ENCODE peak calls at places on chromosomes 2 and 18, in four cellular contexts. L is WTC11, X is K562, P is HepG2. J is an unnamed sample.

GRCh38 chr2:205612661-205613060 is 69.6 kb upstream of the NRP2 start:
- DNase-seq in P (no peak), X (peak), L (no peak), J (no peak)

GRCh38 chr2:178836807-178837206 is 29.6 kb upstream of the TTN start:
- DNase-seq in X (no peak), P (no peak), L (no peak), J (no peak)

GRCh38 chr2:128457006-128457604 is 138.4 kb upstream of the HS6ST1 start:
- DNase-seq in X (no peak), P (no peak), L (no peak), J (no peak)

GRCh38 chr2:48315847-48316194 is 214.1 kb upstream of the STON1 start:
- DNase-seq in X (peak), P (peak), L (peak), J (no peak)

GRCh38 chr2:73838889-73839539 is 10.3 kb downstream of the STAMBP start:
- DNase-seq in X (no peak), P (no peak), L (no peak), J (no peak)

GRCh38 chr2:31170071-31170698 is 31.9 kb upstream of the GALNT14 start:
- DNase-seq in X (peak), P (peak), L (peak), J (peak)

GRCh38 chr2:54350422-54350821 is 94.4 kb upstream of the TSPYL6 start:
- DNase-seq in L (no peak), P (no peak), X (no peak), J (no peak)

GRCh38 chr2:64645014-64645418 is 8.7 kb downstream of the SERTAD2 start:
- DNase-seq in L (peak), X (peak), P (peak), J (no peak)

GRCh38 chr2:196696423-196697073 is 57.0 kb downstream of the CCDC150 start:
- DNase-seq in X (peak), P (peak), L (no peak), J (no peak)

GRCh38 chr18:54558609-54559585 is 32.1 kb upstream of the DYNAP start:
- DNase-seq in X (peak), L (no peak), P (peak), J (peak)

GRCh38 chr18:74115046-74115445 is 32.6 kb downstream of the FBXO15 start:
- DNase-seq in P (no peak), L (no peak), X (no peak), J (no peak)

GRCh38 chr2:133844214-133844892 is 276.1 kb upstream of the NCKAP5 start:
- DNase-seq in L (peak), X (peak), P (peak), J (peak)

GRCh38 chr18:8208716-8209115 is 400.5 kb upstream of the RAB12 start:
- DNase-seq in L (no peak), P (no peak), X (no peak), J (no peak)

GRCh38 chr2:64063924-64064331 is 44.7 kb upstream of the VPS54 start:
- DNase-seq in X (peak), P (peak), L (no peak), J (no peak)

GRCh38 chr2:47559079-47559684 is 156.2 kb downstream of the MSH2 start:
- DNase-seq in P (no peak), X (no peak), L (no peak), J (no peak)

GRCh38 chr2:223841436-223842180 is 4.2 kb upstream of the AP1S3 start:
- DNase-seq in X (no peak), L (no peak), P (no peak), J (no peak)

GRCh38 chr2:67872481-67872880 is 190.3 kb downstream of the C1D start:
- DNase-seq in X (no peak), L (no peak), P (no peak), J (no peak)

GRCh38 chr18:65608471-65608870 is 142.3 kb upstream of the CDH7 start:
- DNase-seq in X (no peak), L (no peak), P (no peak), J (no peak)

GRCh38 chr18:63831080-63831788 is 56.0 kb downstream of the SERPINB7 start:
- DNase-seq in L (no peak), P (no peak), X (no peak), J (no peak)

GRCh38 chr2:178244812-178245211 is 50.5 kb downstream of the OSBPL6 start:
- DNase-seq in L (no peak), P (no peak), X (no peak), J (no peak)

GRCh38 chr2:119156105-119156890 is 2.3 kb downstream of the C1QL2 start:
- DNase-seq in P (no peak), X (no peak), L (peak), J (no peak)

GRCh38 chr18:36527740-36528455 is 230.4 kb downstream of the FHOD3 start:
- DNase-seq in X (no peak), L (no peak), P (peak), J (no peak)

GRCh38 chr2:8087480-8087840 is 594.4 kb upstream of the ID2 start:
- DNase-seq in X (no peak), P (no peak), L (no peak), J (no peak)

GRCh38 chr2:24083567-24084385 is 858 bp downstream of the TP53I3 start:
- DNase-seq in L (peak), X (peak), P (peak), J (peak)

GRCh38 chr2:28566441-28567075 is 70.7 kb downstream of the PLB1 start:
- DNase-seq in P (peak), L (peak), X (peak), J (peak)

GRCh38 chr2:134712736-134713495 is 5.9 kb downstream of the TMEM163 start:
- DNase-seq in P (no peak), X (no peak), L (no peak), J (no peak)

GRCh38 chr2:100285691-100286090 is 36.6 kb downstream of the LONRF2 start:
- DNase-seq in P (no peak), L (no peak), X (no peak), J (no peak)

GRCh38 chr2:109447811-109448210 is 166.0 kb downstream of the SEPTIN10 start:
- DNase-seq in P (no peak), X (no peak), L (no peak), J (no peak)

GRCh38 chr2:10497797-10498251 is 49.7 kb upstream of the ODC1 start:
- DNase-seq in L (no peak), X (peak), P (peak), J (no peak)

GRCh38 chr2:239952665-239953417 is 72.3 kb downstream of the NDUFA10 start:
- DNase-seq in L (no peak), X (no peak), P (no peak), J (no peak)

GRCh38 chr2:160507046-160507407 is 13.4 kb upstream of the RBMS1 start:
- DNase-seq in P (no peak), L (no peak), X (no peak), J (no peak)

GRCh38 chr2:38876407-38876806 is 631 bp downstream of the MORN2 start:
- DNase-seq in X (no peak), L (no peak), P (no peak), J (no peak)

GRCh38 chr2:120433816-120434290 is 87.9 kb downstream of the INHBB start:
- DNase-seq in X (no peak), P (no peak), L (no peak), J (no peak)

GRCh38 chr18:51337406-51337805 is 139.9 kb upstream of the MEX3C start:
- DNase-seq in X (no peak), P (no peak), L (no peak), J (no peak)

GRCh38 chr2:202375611-202376408 is at the start of gene BMPR2:
- DNase-seq in X (peak), L (peak), P (peak), J (no peak)
- TF ChIP-seq TCF7 in X (no peak), L (no peak), P (peak), J (no peak)

GRCh38 chr2:46082531-46083485 is 214.4 kb upstream of the EPAS1 start:
- DNase-seq in X (no peak), L (no peak), P (no peak), J (no peak)
- TF ChIP-seq TCF7 in X (no peak), L (no peak), P (no peak), J (no peak)

GRCh38 chr2:17303054-17303453 is 215.2 kb downstream of the RAD51AP2 start:
- DNase-seq in P (no peak), L (no peak), X (no peak), J (no peak)
- TF ChIP-seq TCF7 in P (no peak), L (no peak), X (no peak), J (no peak)

GRCh38 chr2:36707050-36707449 is 10.5 kb downstream of the VIT start:
- DNase-seq in X (peak), P (no peak), L (no peak), J (no peak)

GRCh38 chr2:36708119-36708741 is 11.7 kb downstream of the VIT start:
- DNase-seq in L (no peak), P (no peak), X (no peak), J (no peak)

GRCh38 chr2:36706451-36706850 is 9.9 kb downstream of the VIT start:
- DNase-seq in X (no peak), L (no peak), P (no peak), J (no peak)

GRCh38 chr2:36713300-36713699 is 16.8 kb downstream of the VIT start:
- DNase-seq in X (no peak), P (no peak), L (no peak), J (no peak)

GRCh38 chr2:36710858-36711520 is 14.5 kb downstream of the VIT start:
- DNase-seq in X (no peak), P (no peak), L (no peak), J (no peak)
- TF ChIP-seq TCF7 in X (no peak), P (no peak), L (no peak), J (no peak)

DNA sequence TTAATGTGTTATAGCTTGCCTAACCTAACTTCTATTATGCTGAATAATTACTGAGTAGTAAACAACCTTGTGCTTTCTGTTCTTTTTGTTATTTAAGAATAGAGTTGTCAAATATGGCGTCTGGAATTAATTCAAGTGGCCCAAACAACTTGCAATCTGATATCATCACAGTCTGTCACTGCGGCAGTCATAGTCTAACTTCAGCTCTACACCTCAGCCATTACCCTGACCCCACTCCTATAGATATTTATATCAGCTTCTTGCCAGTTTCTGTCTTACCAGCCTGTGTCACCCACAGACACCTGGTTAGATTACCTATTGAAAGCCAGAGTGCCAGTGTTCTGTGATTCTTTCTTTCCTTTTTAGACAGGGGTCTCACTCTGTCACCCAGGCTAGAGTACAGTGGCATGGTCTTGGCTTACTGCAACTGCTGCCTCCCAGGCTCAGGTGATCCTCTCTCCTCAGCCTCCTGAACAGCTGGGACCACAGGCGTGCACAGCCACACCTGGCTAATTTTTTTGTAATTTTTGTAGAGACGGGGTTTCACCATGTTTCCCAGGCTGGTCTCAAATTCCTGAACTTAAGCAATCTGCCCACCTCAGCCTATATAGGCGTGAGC is 14.1 kb upstream of the KLHL41 start:
- DNase-seq in X (no peak), L (no peak), P (no peak), J (no peak)
- TF ChIP-seq TCF7 in X (no peak), L (no peak), P (no peak), J (no peak)

GRCh38 chr2:62142054-62142453 is 53.9 kb upstream of the B3GNT2 start:
- DNase-seq in P (no peak), X (no peak), L (no peak), J (peak)
- TF ChIP-seq TCF7 in P (no peak), X (no peak), L (no peak), J (no peak)